ENCODE peak calls at places on chromosomes 12 and 14, in six cellular contexts. I, V, C, M, Q and Y are unnamed samples.

GRCh38 chr14:98182385-98183055 is 1089.5 kb downstream of the BCL11B start:
- DNase-seq in I (peak; percentile 3), V (no peak), C (no peak), M (no peak), Q (peak; percentile 81), Y (no peak)

GRCh38 chr14:72521968-72522741 is 371.7 kb downstream of the DPF3 start:
- DNase-seq in I (no peak), V (peak; percentile 27), C (no peak), M (no peak), Q (no peak), Y (no peak)

GRCh38 chr12:3179731-3180130 is 102.6 kb downstream of the TSPAN9 start:
- DNase-seq in I (no peak), V (no peak), C (no peak), M (no peak), Q (no peak), Y (no peak)

GRCh38 chr14:45089813-45090212 is 5.9 kb downstream of the PRPF39 start:
- DNase-seq in I (no peak), V (no peak), C (peak; percentile 23), M (no peak), Q (peak; percentile 75), Y (peak; percentile 13)

GRCh38 chr14:49892301-49892635 is 614 bp upstream of the ARF6 start:
- DNase-seq in I (peak; percentile 91), V (peak; percentile 87), C (peak; percentile 84), M (no peak), Q (peak; percentile 80), Y (peak; percentile 96)

GRCh38 chr12:66848967-66849366 is 170.1 kb upstream of the GRIP1 start:
- DNase-seq in I (no peak), V (no peak), C (no peak), M (peak; percentile 26), Q (no peak), Y (peak; percentile 8)

GRCh38 chr14:105487986-105488777 is 1.5 kb downstream of the CRIP1 start:
- DNase-seq in I (no peak), V (no peak), C (no peak), M (no peak), Q (no peak), Y (no peak)

GRCh38 chr14:78253986-78254385 is 83.8 kb downstream of the NRXN3 start:
- DNase-seq in I (peak; percentile 18), V (no peak), C (peak; percentile 31), M (no peak), Q (peak; percentile 99), Y (peak; percentile 39)

GRCh38 chr12:110948041-110948440 is 27.7 kb upstream of the MYL2 start:
- DNase-seq in I (no peak), V (no peak), C (no peak), M (no peak), Q (no peak), Y (no peak)

GRCh38 chr12:124032265-124032886 is 59.4 kb downstream of the ZNF664 start:
- DNase-seq in I (peak; percentile 81), V (no peak), C (peak; percentile 73), M (peak; percentile 71), Q (peak; percentile 53), Y (peak; percentile 84)

GRCh38 chr12:113384778-113385177 is 18.9 kb downstream of the SDS start:
- DNase-seq in I (no peak), V (no peak), C (no peak), M (no peak), Q (no peak), Y (no peak)

GRCh38 chr12:38201461-38202276 is 114.9 kb upstream of the ALG10B start:
- DNase-seq in I (no peak), V (no peak), C (no peak), M (no peak), Q (no peak), Y (no peak)

GRCh38 chr14:89164168-89165074 is 252.6 kb downstream of the FOXN3 start:
- DNase-seq in I (no peak), V (no peak), C (no peak), M (no peak), Q (no peak), Y (peak; percentile 70)

GRCh38 chr12:51926718-51927117 is 19.4 kb downstream of the ACVRL1 start:
- DNase-seq in I (peak; percentile 55), V (peak; percentile 63), C (peak; percentile 26), M (peak; percentile 36), Q (no peak), Y (peak; percentile 75)

GRCh38 chr12:17076335-17076734 is 470.4 kb upstream of the LMO3 start:
- DNase-seq in I (no peak), V (no peak), C (no peak), M (no peak), Q (peak; percentile 23), Y (no peak)

GRCh38 chr12:132319359-132319950 is 9.9 kb downstream of the GALNT9 start:
- DNase-seq in I (no peak), V (no peak), C (no peak), M (no peak), Q (no peak), Y (no peak)

GRCh38 chr14:24837280-24838046 is 203.5 kb upstream of the GZMB start:
- DNase-seq in I (no peak), V (no peak), C (peak; percentile 51), M (no peak), Q (peak; percentile 54), Y (peak; percentile 82)

GRCh38 chr12:104177663-104178501 is 37.7 kb upstream of the TXNRD1 start:
- DNase-seq in I (peak; percentile 99), V (peak; percentile 92), C (peak; percentile 99), M (no peak), Q (peak; percentile 99), Y (peak; percentile 99)

GRCh38 chr12:59085680-59086079 is 165.4 kb upstream of the LRIG3 start:
- DNase-seq in I (no peak), V (no peak), C (no peak), M (no peak), Q (peak; percentile 34), Y (no peak)

GRCh38 chr12:115149685-115150378 is 465.9 kb upstream of the TBX3 start:
- DNase-seq in I (peak; percentile 91), V (no peak), C (peak; percentile 88), M (no peak), Q (peak; percentile 94), Y (peak; percentile 73)

GRCh38 chr12:89698607-89699006 is 10.0 kb downstream of the ATP2B1 start:
- DNase-seq in I (no peak), V (no peak), C (no peak), M (no peak), Q (no peak), Y (no peak)

GRCh38 chr12:77064891-77065360 is 443 bp downstream of the E2F7 start:
- DNase-seq in I (no peak), V (no peak), C (no peak), M (no peak), Q (no peak), Y (no peak)

GRCh38 chr14:57060276-57060956 is 208.3 kb downstream of the EXOC5 start:
- DNase-seq in I (no peak), V (no peak), C (no peak), M (peak; percentile 53), Q (peak; percentile 8), Y (no peak)

GRCh38 chr14:100540141-100540925 is 46.9 kb downstream of the BEGAIN start:
- DNase-seq in I (no peak), V (peak; percentile 47), C (no peak), M (peak; percentile 35), Q (no peak), Y (no peak)

GRCh38 chr12:75868501-75868900 is 163.1 kb downstream of the PHLDA1 start:
- DNase-seq in I (peak; percentile 36), V (no peak), C (no peak), M (no peak), Q (peak; percentile 72), Y (no peak)

GRCh38 chr12:55737581-55738112 is 5.3 kb upstream of the GDF11 start:
- DNase-seq in I (no peak), V (peak; percentile 63), C (no peak), M (peak; percentile 38), Q (no peak), Y (no peak)

GRCh38 chr14:104714066-104714465 is 10.0 kb upstream of the ADSS1 start:
- DNase-seq in I (no peak), V (no peak), C (no peak), M (no peak), Q (no peak), Y (no peak)

GRCh38 chr12:110176745-110177144 is 52.6 kb downstream of the IFT81 start:
- DNase-seq in I (peak; percentile 72), V (no peak), C (no peak), M (no peak), Q (peak; percentile 31), Y (peak; percentile 76)

DNA sequence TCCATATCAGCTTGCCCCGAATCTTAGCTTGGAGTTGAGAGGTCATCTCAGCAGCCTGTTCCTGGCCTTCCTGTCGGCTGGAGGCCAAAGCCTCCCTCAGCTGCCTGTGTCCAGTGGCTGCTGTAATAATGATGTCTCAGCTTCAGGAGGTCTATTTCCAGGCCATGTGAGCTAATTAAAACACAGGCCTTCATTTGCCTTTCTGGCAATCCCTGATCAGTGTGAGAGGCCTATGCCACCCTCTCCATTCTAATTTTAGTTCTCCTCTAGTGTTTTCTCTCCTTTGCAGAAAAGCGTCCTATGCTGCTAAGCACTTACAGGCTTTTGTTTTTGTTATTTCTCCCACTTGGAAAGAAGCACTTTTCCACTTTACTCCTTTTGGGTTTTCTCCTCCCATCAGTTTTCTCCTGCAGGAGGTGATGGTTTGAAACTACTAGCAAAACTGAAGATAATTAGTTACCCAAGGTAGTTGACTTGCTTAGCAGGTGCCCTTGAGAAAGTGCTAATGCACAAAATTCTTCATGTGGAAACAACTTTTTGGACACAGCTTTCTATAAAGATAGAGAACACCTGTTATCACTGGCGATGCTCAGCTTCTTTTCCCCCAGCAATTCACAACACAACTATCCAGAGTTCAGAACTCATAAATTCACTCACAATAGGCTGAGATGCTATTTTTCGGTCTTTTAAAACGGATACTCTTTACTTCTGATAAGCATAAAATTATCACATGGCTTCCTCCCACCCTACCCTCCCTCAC is 255.3 kb upstream of the GARIN6 start:
- DNase-seq in I (no peak), V (no peak), C (no peak), M (peak; percentile 36), Q (no peak), Y (no peak)
- H3K4me3 ChIP-seq in I (no peak overlapping the region), V (no peak overlapping the region), C (no peak overlapping the region), M (no peak overlapping the region), Q (no peak overlapping the region), Y (no peak overlapping the region)

GRCh38 chr14:76947838-76948184 is 80.7 kb downstream of the IRF2BPL start:
- DNase-seq in I (no peak), V (no peak), C (no peak), M (no peak), Q (no peak), Y (no peak)
- H3K4me3 ChIP-seq in I (no peak overlapping the region), V (no peak overlapping the region), C (no peak overlapping the region), M (no peak overlapping the region), Q (no peak overlapping the region), Y (no peak overlapping the region)

GRCh38 chr14:20935303-20935984 is 19.8 kb upstream of the RNASE2 start:
- DNase-seq in I (no peak), V (no peak), C (no peak), M (no peak), Q (no peak), Y (no peak)

GRCh38 chr14:20934148-20934762 is 21.0 kb upstream of the RNASE2 start:
- DNase-seq in I (peak; percentile 8), V (peak; percentile 65), C (peak; percentile 9), M (peak; percentile 44), Q (no peak), Y (peak; percentile 15)
- H3K4me3 ChIP-seq in I (no peak overlapping the region), V (no peak overlapping the region), C (no peak overlapping the region), M (no peak overlapping the region), Q (no peak overlapping the region), Y (no peak overlapping the region)

DNA sequence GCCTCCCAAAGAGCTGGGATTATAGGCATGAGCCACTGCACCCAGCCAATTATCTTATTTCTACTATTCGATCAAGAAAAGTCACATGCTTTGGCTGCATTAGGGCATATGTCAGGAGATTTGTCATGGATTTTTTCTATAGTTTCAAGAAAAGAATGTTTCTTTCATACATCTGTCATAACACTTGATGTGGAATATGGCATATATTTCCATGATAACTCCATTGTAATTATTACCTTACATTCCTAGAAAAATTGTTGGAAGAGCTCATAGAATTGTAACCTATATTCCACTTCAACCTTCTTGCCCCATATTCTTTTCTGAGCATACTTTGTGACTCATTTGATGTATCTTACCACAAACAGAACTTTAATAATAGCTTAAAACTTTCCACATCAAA is 740.9 kb upstream of the FLRT2 start:
- DNase-seq in I (no peak), V (no peak), C (no peak), M (no peak), Q (no peak), Y (no peak)
- H3K4me3 ChIP-seq in I (no peak overlapping the region), V (no peak overlapping the region), C (no peak overlapping the region), M (no peak overlapping the region), Q (no peak overlapping the region), Y (no peak overlapping the region)